ENCODE peak calls at places on chromosomes 13 and 19, in five cellular contexts. D is A549, I is HepG2, A is SK-N-SH, S is HCT116. T is an unnamed sample.

GRCh38 chr13:98105929-98106336 is 37.0 kb upstream of the FARP1 start:
- DNase-seq in A (no peak), D (no peak), S (no peak), I (peak; percentile 90), T (peak; percentile 36)

GRCh38 chr19:35715981-35716734 is 1.6 kb upstream of the KMT2B start:
- DNase-seq in I (peak; percentile 32), A (peak; percentile 81), D (peak; percentile 90), S (no peak), T (peak; percentile 7)

GRCh38 chr19:19461671-19462622 is 53.4 kb downstream of the TSSK6 start:
- DNase-seq in A (peak; percentile 94), D (no peak), S (no peak), I (peak; percentile 65), T (no peak)

GRCh38 chr13:86877449-86877848 is 793.7 kb upstream of the SLITRK5 start:
- DNase-seq in S (no peak), D (no peak), A (no peak), I (no peak), T (no peak)

GRCh38 chr19:9711815-9712214 is 36.9 kb upstream of the ZNF562 start:
- DNase-seq in I (no peak), D (no peak), S (no peak), A (no peak), T (no peak)

GRCh38 chr13:100721885-100722512 is 47.4 kb upstream of the TMTC4 start:
- DNase-seq in I (peak; percentile 50), D (peak; percentile 28), A (peak; percentile 63), S (peak; percentile 37), T (peak; percentile 64)

GRCh38 chr13:113404723-113405471 is 41.0 kb upstream of the GRTP1 start:
- DNase-seq in A (no peak), I (no peak), S (no peak), D (no peak), T (no peak)

GRCh38 chr19:5904302-5905071 is at the start of gene VMAC:
- DNase-seq in I (peak; percentile 100), A (peak; percentile 99), S (peak; percentile 100), D (peak; percentile 89), T (peak; percentile 99)

GRCh38 chr19:42270346-42271044 is 1.4 kb downstream of the CIC start:
- DNase-seq in I (no peak), A (peak; percentile 49), D (no peak), S (no peak), T (peak; percentile 60)

GRCh38 chr19:14558370-14559066 is 13.3 kb downstream of the NDUFB7 start:
- DNase-seq in I (no peak), S (no peak), A (no peak), D (no peak), T (no peak)

GRCh38 chr13:96816261-96816660 is 178.0 kb downstream of the OXGR1 start:
- DNase-seq in D (no peak), A (no peak), S (no peak), I (no peak), T (no peak)

GRCh38 chr13:114067886-114068722 is 64.3 kb downstream of the RASA3 start:
- DNase-seq in D (no peak), A (no peak), I (no peak), S (no peak), T (peak; percentile 30)

DNA sequence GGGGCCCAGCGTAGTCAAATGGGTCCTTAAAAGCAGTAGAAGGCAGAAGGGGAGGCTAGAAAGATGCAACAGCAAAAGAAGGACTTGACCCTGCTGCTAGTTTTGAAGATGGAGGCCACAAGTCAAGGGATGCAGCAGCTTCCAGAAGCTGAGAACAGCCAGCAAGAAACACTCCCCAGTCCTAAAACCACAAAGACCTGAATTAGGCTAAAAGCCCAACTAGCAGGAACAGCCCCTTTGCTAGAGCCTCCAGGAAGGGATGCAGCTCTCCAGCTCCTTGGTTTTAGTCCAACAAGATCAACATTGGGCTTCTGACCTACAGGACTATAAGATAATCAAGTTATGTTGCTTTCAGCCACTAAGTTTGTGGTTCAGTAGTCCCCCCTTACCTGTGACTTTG is 10.5 kb upstream of the LATS2 start:
- DNase-seq in D (no peak), S (no peak), I (no peak), A (no peak), T (peak; percentile 26)
- TF ChIP-seq MAX in D (no peak), S (no peak), I (no peak), A (no peak), T (no peak)

DNA sequence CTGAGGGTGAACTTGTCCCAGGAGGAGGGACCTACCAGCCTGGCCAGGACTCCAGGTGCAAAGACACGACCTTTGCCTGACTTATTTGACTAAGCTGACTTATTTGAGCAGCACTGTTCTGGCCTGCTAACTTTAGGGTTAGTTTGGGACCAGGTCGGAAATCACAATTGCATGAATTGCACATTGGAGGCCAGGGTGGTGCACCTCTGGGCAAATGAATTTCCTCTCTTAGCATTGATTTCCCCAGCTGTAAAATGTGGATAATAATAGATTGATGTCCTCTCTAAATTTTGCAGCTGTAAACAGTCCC is 1.4 kb upstream of the BST2 start:
- DNase-seq in D (no peak), S (no peak), I (no peak), A (no peak), T (no peak)
- H3K4me3 ChIP-seq in D (no peak overlapping the region), S (no peak overlapping the region), I (peak overlapping the region; percentile 62), A (no peak overlapping the region), T (peak overlapping the region; percentile 74)

GRCh38 chr19:46571495-46571894 is 29.6 kb upstream of the CALM3 start:
- DNase-seq in I (peak; percentile 64), S (peak; percentile 46), A (peak; percentile 63), D (peak; percentile 79), T (peak; percentile 70)
- TF ChIP-seq MAX in I (no peak), S (no peak), A (no peak), D (no peak), T (no peak)

GRCh38 chr19:47419789-47420188 is 462 bp upstream of the MEIS3 start:
- DNase-seq in I (no peak), S (no peak), D (no peak), A (no peak), T (no peak)

GRCh38 chr19:47417107-47417745 is 2.1 kb downstream of the MEIS3 start:
- DNase-seq in D (no peak), I (no peak), S (no peak), A (peak; percentile 40), T (no peak)

GRCh38 chr19:47417746-47418594 is 1.4 kb downstream of the MEIS3 start:
- DNase-seq in D (no peak), I (no peak), A (peak; percentile 32), S (no peak), T (peak; percentile 60)

GRCh38 chr19:47419037-47419783 is at the start of gene MEIS3:
- DNase-seq in I (no peak), D (no peak), S (no peak), A (peak; percentile 81), T (peak; percentile 66)

GRCh38 chr19:47418595-47419036 is 711 bp downstream of the MEIS3 start:
- DNase-seq in I (no peak), A (peak; percentile 65), S (no peak), D (no peak), T (no peak)
- H3K4me3 ChIP-seq in I (no peak overlapping the region), A (peak overlapping the region; percentile 65), S (peak overlapping the region; percentile 51), D (peak overlapping the region; percentile 75), T (no peak overlapping the region)

GRCh38 chr19:27955484-27955883 is 1257.5 kb downstream of the UQCRFS1 start:
- DNase-seq in I (no peak), A (no peak), D (no peak), S (no peak), T (no peak)
- TF ChIP-seq MAX in I (no peak), A (no peak), D (no peak), S (no peak), T (no peak)

GRCh38 chr13:79780240-79780639 is 299.3 kb downstream of the NDFIP2 start:
- DNase-seq in S (no peak), D (no peak), A (no peak), I (no peak), T (no peak)

GRCh38 chr13:79781829-79782540 is 301.0 kb downstream of the NDFIP2 start:
- DNase-seq in I (no peak), S (no peak), D (no peak), A (no peak), T (no peak)

GRCh38 chr13:79786176-79786575 is 305.2 kb downstream of the NDFIP2 start:
- DNase-seq in I (no peak), D (no peak), S (no peak), A (no peak), T (no peak)

GRCh38 chr13:79779761-79780160 is 298.8 kb downstream of the NDFIP2 start:
- DNase-seq in S (no peak), A (no peak), D (no peak), I (peak; percentile 12), T (peak; percentile 30)

DNA sequence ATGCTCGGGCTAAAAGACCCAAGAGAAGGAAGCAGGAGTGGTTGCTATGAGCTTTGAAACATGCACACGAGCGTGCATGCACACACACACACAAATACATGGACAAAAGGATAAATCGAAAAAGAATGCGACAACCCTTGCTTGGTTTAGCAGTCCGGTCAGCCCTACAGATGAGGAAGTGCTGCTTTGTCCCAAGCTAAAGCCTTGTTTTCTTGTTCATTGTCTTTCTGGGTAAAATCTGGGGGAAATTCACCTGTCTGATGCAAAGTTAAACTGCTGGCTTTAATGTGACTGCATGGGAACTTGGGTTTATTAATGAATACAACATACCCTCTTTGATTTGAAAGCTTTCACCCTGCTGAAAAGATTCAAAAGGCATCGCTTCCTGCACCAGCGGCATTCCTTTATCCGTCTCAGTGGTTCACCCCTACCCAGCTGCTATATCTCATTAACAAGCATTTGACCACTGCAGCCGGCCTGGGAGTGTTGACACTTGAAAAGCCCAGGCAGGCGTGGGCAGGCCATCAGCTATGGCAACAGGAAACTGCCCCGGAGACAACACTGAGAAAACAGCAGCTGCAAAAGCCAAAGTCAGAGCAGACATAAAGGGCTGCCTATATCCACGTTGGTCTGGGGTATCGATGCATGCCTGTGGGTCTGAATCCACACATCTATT is 301.7 kb downstream of the NDFIP2 start:
- DNase-seq in S (no peak), A (peak; percentile 35), D (no peak), I (peak; percentile 14), T (no peak)
- H3K4me3 ChIP-seq in S (no peak overlapping the region), A (no peak overlapping the region), D (no peak overlapping the region), I (no peak overlapping the region), T (no peak overlapping the region)

DNA sequence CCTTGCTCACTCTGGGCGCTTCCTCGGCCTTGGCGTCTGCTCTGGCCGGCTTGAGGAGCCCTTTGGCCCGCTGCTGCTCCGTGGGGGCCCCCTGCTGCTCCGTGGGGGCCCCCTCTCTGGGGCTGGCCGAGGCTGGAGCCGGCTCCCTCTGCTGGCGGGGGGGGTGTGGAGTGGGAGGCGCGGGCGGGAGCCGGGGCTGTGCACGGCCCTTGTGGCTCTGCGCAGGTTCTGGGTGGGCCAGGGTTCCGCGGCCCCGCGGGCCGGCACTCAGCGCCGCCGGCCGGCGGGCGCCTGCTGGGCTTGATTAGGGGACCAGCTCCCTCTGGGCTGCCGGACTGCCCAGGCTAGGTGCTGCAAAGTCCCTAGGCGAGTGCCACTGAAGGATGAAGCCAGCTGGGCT is 436.2 kb downstream of the SLITRK6 start:
- DNase-seq in S (no peak), D (no peak), A (no peak), I (no peak), T (no peak)
- TF ChIP-seq MAX in S (no peak), D (no peak), A (no peak), I (no peak), T (no peak)

DNA sequence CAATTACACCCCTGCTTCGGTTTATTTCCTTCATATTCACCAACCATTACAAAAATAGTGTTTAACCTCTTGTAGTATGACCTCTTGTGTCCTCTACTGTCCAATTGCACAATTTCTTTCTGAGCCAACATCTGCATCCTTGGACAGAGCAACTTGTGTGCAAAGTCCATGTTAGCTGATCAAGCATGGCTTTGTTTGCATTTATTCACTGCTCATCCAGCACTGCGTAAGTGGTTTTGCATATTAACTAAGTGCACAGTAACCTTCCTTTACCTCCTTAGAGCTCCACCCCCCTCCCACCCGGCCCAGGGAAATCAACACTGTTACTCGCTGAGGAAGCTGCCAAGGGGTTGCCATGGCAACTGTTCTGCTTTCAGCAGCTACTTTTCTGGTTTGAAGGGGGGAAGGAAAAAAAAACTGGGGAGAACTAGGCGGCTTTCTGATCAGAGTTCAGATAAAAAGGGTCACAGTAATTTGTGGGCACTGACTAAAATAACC is 153.5 kb upstream of the KLF12 start:
- DNase-seq in A (peak; percentile 56), I (peak; percentile 89), S (no peak), D (no peak), T (peak; percentile 21)
- H3K4me3 ChIP-seq in A (peak overlapping the region; percentile 33), I (peak overlapping the region; percentile 49), S (no peak overlapping the region), D (no peak overlapping the region), T (no peak overlapping the region)

T was measured in NB4.